ENCODE peak calls at places on chromosomes 12 and 14, in five cellular contexts. One of them, this sample, is unnamed.

GRCh38 chr14:75170797-75171196 is 5.6 kb downstream of the TMED10 start:
- DNase-seq in K562: no peak
- DNase-seq in GM12891: no peak
- DNase-seq in GM12878: no peak
- DNase-seq in HepG2: no peak
- DNase-seq in this sample: no peak

GRCh38 chr14:64937176-64937820 is 5.2 kb downstream of the GPX2 start:
- DNase-seq in K562: no peak
- DNase-seq in GM12891: no peak
- DNase-seq in GM12878: no peak
- DNase-seq in HepG2: no peak
- DNase-seq in this sample: no peak

GRCh38 chr12:32907898-32908476 is 11.4 kb upstream of the PKP2 start:
- DNase-seq in K562: no peak
- DNase-seq in GM12891: no peak
- DNase-seq in GM12878: no peak
- DNase-seq in HepG2: no peak
- DNase-seq in this sample: no peak

GRCh38 chr12:124550123-124551089 is 17.0 kb downstream of the NCOR2 start:
- DNase-seq in K562: no peak
- DNase-seq in GM12891: no peak
- DNase-seq in GM12878: no peak
- DNase-seq in HepG2: no peak
- DNase-seq in this sample: no peak

GRCh38 chr12:52566847-52567291 is 6.8 kb downstream of the KRT74 start:
- DNase-seq in K562: peak
- DNase-seq in GM12891: no peak
- DNase-seq in GM12878: no peak
- DNase-seq in HepG2: no peak
- DNase-seq in this sample: no peak

GRCh38 chr12:101619026-101619827 is 24.5 kb downstream of the MYBPC1 start:
- DNase-seq in K562: no peak
- DNase-seq in GM12891: no peak
- DNase-seq in GM12878: no peak
- DNase-seq in HepG2: no peak
- DNase-seq in this sample: no peak

GRCh38 chr12:118714051-118714460 is 267.3 kb upstream of the SRRM4 start:
- DNase-seq in K562: peak
- DNase-seq in GM12891: peak
- DNase-seq in GM12878: peak
- DNase-seq in HepG2: peak
- DNase-seq in this sample: peak

GRCh38 chr14:31930493-31931225 is 146.4 kb upstream of the ARHGAP5 start:
- DNase-seq in K562: no peak
- DNase-seq in GM12891: no peak
- DNase-seq in GM12878: no peak
- DNase-seq in HepG2: peak
- DNase-seq in this sample: no peak

GRCh38 chr14:22071001-22071400 is 397.4 kb upstream of the OR4E1 start:
- DNase-seq in K562: no peak
- DNase-seq in GM12891: no peak
- DNase-seq in GM12878: peak
- DNase-seq in HepG2: no peak
- DNase-seq in this sample: no peak

DNA sequence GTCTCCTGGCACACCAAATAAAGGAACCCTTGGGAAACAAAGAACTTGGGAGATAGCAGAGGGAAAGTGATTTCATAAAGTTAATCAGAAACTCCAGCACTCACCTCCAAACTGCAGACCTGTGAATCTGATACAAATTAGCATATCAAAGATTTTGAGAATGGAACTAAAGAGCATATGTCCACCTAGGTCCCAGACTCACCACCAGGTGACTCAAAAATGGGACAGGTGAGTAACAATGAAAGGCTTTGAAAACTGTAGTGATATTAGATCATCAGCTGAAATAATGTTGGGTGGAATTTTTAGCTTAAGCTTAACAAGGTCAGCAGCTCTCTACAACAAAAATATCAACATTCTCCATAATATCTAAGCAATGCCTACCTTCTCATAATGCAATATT is 214.8 kb downstream of the RERGL start:
- DNase-seq in K562: no peak
- DNase-seq in GM12891: no peak
- DNase-seq in GM12878: no peak
- DNase-seq in HepG2: no peak
- DNase-seq in this sample: no peak
- TF ChIP-seq TAF1 in K562: no peak
- TF ChIP-seq TAF1 in GM12891: no peak
- TF ChIP-seq TAF1 in GM12878: no peak
- TF ChIP-seq TAF1 in HepG2: no peak
- TF ChIP-seq TAF1 in this sample: no peak

GRCh38 chr14:91624757-91625156 is 107.1 kb downstream of the CATSPERB start:
- DNase-seq in K562: no peak
- DNase-seq in GM12891: no peak
- DNase-seq in GM12878: no peak
- DNase-seq in HepG2: no peak
- DNase-seq in this sample: no peak
- TF ChIP-seq POLR2A in K562: no peak
- TF ChIP-seq POLR2A in GM12891: no peak
- TF ChIP-seq POLR2A in GM12878: no peak
- TF ChIP-seq POLR2A in HepG2: no peak
- TF ChIP-seq POLR2A in this sample: no peak

GRCh38 chr12:106289196-106289681 is 13.3 kb upstream of the TCP11L2 start:
- DNase-seq in K562: no peak
- DNase-seq in GM12891: no peak
- DNase-seq in GM12878: no peak
- DNase-seq in HepG2: no peak
- DNase-seq in this sample: no peak
- TF ChIP-seq TAF1 in K562: no peak
- TF ChIP-seq TAF1 in GM12891: no peak
- TF ChIP-seq TAF1 in GM12878: no peak
- TF ChIP-seq TAF1 in HepG2: peak
- TF ChIP-seq TAF1 in this sample: no peak

GRCh38 chr12:122421263-122421814 is 1.1 kb downstream of the CLIP1 start:
- DNase-seq in K562: peak
- DNase-seq in GM12891: no peak
- DNase-seq in GM12878: no peak
- DNase-seq in HepG2: peak
- DNase-seq in this sample: no peak
- TF ChIP-seq POLR2A in K562: no peak
- TF ChIP-seq POLR2A in GM12891: no peak
- TF ChIP-seq POLR2A in GM12878: no peak
- TF ChIP-seq POLR2A in HepG2: no peak
- TF ChIP-seq POLR2A in this sample: no peak

GRCh38 chr14:26281280-26281998 is 316.4 kb downstream of the NOVA1 start:
- DNase-seq in K562: peak
- DNase-seq in GM12891: no peak
- DNase-seq in GM12878: no peak
- DNase-seq in HepG2: peak
- DNase-seq in this sample: no peak
- TF ChIP-seq TAF1 in K562: no peak
- TF ChIP-seq TAF1 in GM12891: no peak
- TF ChIP-seq TAF1 in GM12878: no peak
- TF ChIP-seq TAF1 in HepG2: no peak
- TF ChIP-seq TAF1 in this sample: no peak

GRCh38 chr14:94379291-94380224 is 8.8 kb downstream of the SERPINA1 start:
- DNase-seq in K562: no peak
- DNase-seq in GM12891: no peak
- DNase-seq in GM12878: no peak
- DNase-seq in HepG2: no peak
- DNase-seq in this sample: no peak

GRCh38 chr14:94380225-94381148 is 7.9 kb downstream of the SERPINA1 start:
- DNase-seq in K562: no peak
- DNase-seq in GM12891: no peak
- DNase-seq in GM12878: no peak
- DNase-seq in HepG2: no peak
- DNase-seq in this sample: no peak

GRCh38 chr14:94376976-94377865 is 11.2 kb downstream of the SERPINA1 start:
- DNase-seq in K562: no peak
- DNase-seq in GM12891: no peak
- DNase-seq in GM12878: no peak
- DNase-seq in HepG2: peak
- DNase-seq in this sample: no peak

GRCh38 chr14:94377866-94378470 is 10.4 kb downstream of the SERPINA1 start:
- DNase-seq in K562: no peak
- DNase-seq in GM12891: no peak
- DNase-seq in GM12878: no peak
- DNase-seq in HepG2: no peak
- DNase-seq in this sample: no peak

DNA sequence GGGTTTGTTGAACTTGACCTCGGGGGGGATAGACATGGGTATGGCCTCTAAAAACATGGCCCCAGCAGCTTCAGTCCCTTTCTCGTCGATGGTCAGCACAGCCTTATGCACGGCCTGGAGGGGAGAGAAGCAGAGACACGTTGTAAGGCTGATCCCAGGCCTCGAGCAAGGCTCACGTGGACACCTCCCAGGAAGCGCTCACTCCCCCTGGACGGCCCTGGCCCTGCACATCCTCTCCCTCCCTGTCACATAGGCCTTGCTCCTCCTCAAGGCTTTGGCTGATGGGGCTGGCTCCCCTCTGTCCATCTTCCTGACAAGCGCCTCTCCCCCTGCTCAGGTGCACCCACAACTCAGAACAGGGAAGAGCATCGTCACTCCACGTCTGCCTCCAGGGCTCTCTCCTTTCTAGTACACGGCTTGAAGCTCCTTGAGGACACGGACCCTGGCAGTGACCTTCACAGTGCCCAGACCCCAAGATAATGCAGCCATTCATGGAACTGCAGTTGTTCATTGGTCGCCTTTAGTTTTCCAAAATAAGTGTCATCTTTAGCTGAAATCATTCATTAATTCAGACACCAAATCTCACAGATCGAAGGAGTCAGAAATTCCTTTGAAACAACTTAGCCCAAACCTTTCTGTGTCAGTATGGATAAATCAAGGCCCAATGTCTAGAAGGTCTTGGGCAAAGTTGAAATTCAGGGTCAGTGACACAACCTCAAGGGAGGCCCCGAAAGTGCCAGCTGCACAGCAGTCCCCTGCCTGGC is 9.7 kb downstream of the SERPINA1 start:
- DNase-seq in K562: no peak
- DNase-seq in GM12891: no peak
- DNase-seq in GM12878: no peak
- DNase-seq in HepG2: no peak
- DNase-seq in this sample: no peak
- TF ChIP-seq POLR2A in K562: no peak
- TF ChIP-seq POLR2A in GM12891: no peak
- TF ChIP-seq POLR2A in GM12878: no peak
- TF ChIP-seq POLR2A in HepG2: peak
- TF ChIP-seq POLR2A in this sample: no peak